ENCODE peak calls at places on chromosomes 12 and 14, in nine cellular contexts. G is tibial artery; A is iPS-NIHi11; O is effector memory CD8-positive, alpha-beta T cell; E is astrocyte of the cerebellum; B is hypothalamus; Z is ureter; P is NCI-H1092; J is M059J. F is an unnamed sample.

GRCh38 chr12:120199595-120200306 is 1.2 kb downstream of the RPLP0 start:
- DNase-seq in A (no peak), P (no peak), Z (no peak), E (peak), B (no peak), G (no peak), O (no peak), J (peak), F (no peak)

GRCh38 chr14:51242545-51243490 is 2.8 kb downstream of the TMX1 start:
- DNase-seq in P (no peak), A (no peak), Z (no peak), B (no peak), J (no peak), G (no peak), E (no peak), O (no peak), F (no peak)

GRCh38 chr14:105901226-105901625 is 374.8 kb downstream of the TMEM121 start:
- DNase-seq in B (no peak), O (no peak), E (no peak), A (no peak), Z (no peak), J (no peak), G (no peak), P (no peak), F (no peak)

GRCh38 chr12:111434680-111435338 is 29.1 kb downstream of the SH2B3 start:
- DNase-seq in O (peak), G (no peak), Z (peak), A (no peak), E (no peak), B (no peak), J (peak), P (no peak), F (peak)

GRCh38 chr14:31745741-31746140 is 184.5 kb downstream of the NUBPL start:
- DNase-seq in A (no peak), E (no peak), P (no peak), J (no peak), Z (no peak), O (no peak), G (no peak), B (no peak), F (no peak)

GRCh38 chr12:49548822-49549648 is 10.2 kb downstream of the KCNH3 start:
- DNase-seq in E (no peak), A (peak), J (no peak), B (no peak), P (no peak), O (no peak), Z (no peak), G (no peak), F (peak)

GRCh38 chr12:131783915-131784541 is 44.2 kb upstream of the MMP17 start:
- DNase-seq in O (no peak), G (no peak), A (peak), J (peak), E (peak), P (no peak), B (no peak), Z (no peak), F (no peak)

GRCh38 chr12:126807312-126807711 is 1459.7 kb upstream of the TMEM132C start:
- DNase-seq in A (no peak), B (no peak), E (no peak), P (no peak), G (no peak), O (no peak), Z (no peak), J (no peak), F (no peak)

GRCh38 chr14:84028205-84028604 is 1501.7 kb upstream of the FLRT2 start:
- DNase-seq in A (no peak), G (no peak), E (no peak), O (no peak), B (no peak), P (no peak), Z (no peak), J (no peak), F (no peak)

GRCh38 chr12:70317781-70318180 is 48.3 kb upstream of the KCNMB4 start:
- DNase-seq in Z (no peak), J (no peak), G (no peak), A (no peak), B (no peak), E (peak), O (no peak), P (no peak), F (no peak)

GRCh38 chr14:22039938-22040780 is 366.5 kb upstream of the OR4E1 start:
- DNase-seq in P (no peak), E (no peak), B (no peak), A (peak), G (no peak), Z (no peak), J (no peak), O (peak), F (no peak)

GRCh38 chr14:105247715-105248367 is 492 bp upstream of the BTBD6 start:
- DNase-seq in E (no peak), J (no peak), B (no peak), A (no peak), P (no peak), Z (no peak), O (no peak), G (no peak), F (no peak)

F was measured in CD8-positive, alpha-beta memory T cell.